ENCODE peak calls at places on chromosome 15, in seven cellular contexts. One of them, this sample, is unnamed.

GRCh38 chr15:52481915-52482314 is 46.8 kb downstream of the MYO5A start:
- DNase-seq in suprapubic skin: no peak
- DNase-seq in stomach: no peak
- DNase-seq in HCT116: peak; percentile 13
- DNase-seq in psoas muscle: no peak
- DNase-seq in body of pancreas: peak; percentile 53
- DNase-seq in right atrium auricular region: no peak
- DNase-seq in this sample: peak; percentile 69

GRCh38 chr15:42144841-42145375 is 11.5 kb downstream of the PLA2G4F start:
- DNase-seq in suprapubic skin: peak; percentile 64
- DNase-seq in stomach: no peak
- DNase-seq in HCT116: no peak
- DNase-seq in psoas muscle: no peak
- DNase-seq in body of pancreas: no peak
- DNase-seq in right atrium auricular region: no peak
- DNase-seq in this sample: no peak

GRCh38 chr15:74007820-74008371 is 13.4 kb downstream of the PML start:
- DNase-seq in suprapubic skin: no peak
- DNase-seq in stomach: no peak
- DNase-seq in HCT116: no peak
- DNase-seq in psoas muscle: no peak
- DNase-seq in body of pancreas: no peak
- DNase-seq in right atrium auricular region: no peak
- DNase-seq in this sample: no peak

GRCh38 chr15:43153269-43153668 is 19.9 kb downstream of the TMEM62 start:
- DNase-seq in suprapubic skin: no peak
- DNase-seq in stomach: no peak
- DNase-seq in HCT116: no peak
- DNase-seq in psoas muscle: no peak
- DNase-seq in body of pancreas: no peak
- DNase-seq in right atrium auricular region: no peak
- DNase-seq in this sample: no peak

GRCh38 chr15:51869074-51869425 is 39.6 kb downstream of the TMOD3 start:
- DNase-seq in suprapubic skin: no peak
- DNase-seq in stomach: no peak
- DNase-seq in HCT116: peak; percentile 85
- DNase-seq in psoas muscle: no peak
- DNase-seq in body of pancreas: no peak
- DNase-seq in right atrium auricular region: no peak
- DNase-seq in this sample: no peak

GRCh38 chr15:29364429-29365078 is 94.9 kb upstream of the NSMCE3 start:
- DNase-seq in suprapubic skin: no peak
- DNase-seq in stomach: no peak
- DNase-seq in HCT116: no peak
- DNase-seq in psoas muscle: no peak
- DNase-seq in body of pancreas: no peak
- DNase-seq in right atrium auricular region: no peak
- DNase-seq in this sample: no peak

GRCh38 chr15:31145271-31145911 is 43.9 kb upstream of the TRPM1 start:
- DNase-seq in suprapubic skin: no peak
- DNase-seq in stomach: no peak
- DNase-seq in HCT116: no peak
- DNase-seq in psoas muscle: no peak
- DNase-seq in body of pancreas: no peak
- DNase-seq in right atrium auricular region: no peak
- DNase-seq in this sample: no peak

GRCh38 chr15:87632364-87632763 is 624.2 kb downstream of the NTRK3 start:
- DNase-seq in suprapubic skin: no peak
- DNase-seq in stomach: no peak
- DNase-seq in HCT116: no peak
- DNase-seq in psoas muscle: no peak
- DNase-seq in body of pancreas: no peak
- DNase-seq in right atrium auricular region: no peak
- DNase-seq in this sample: no peak

GRCh38 chr15:90889313-90889730 is 5.0 kb downstream of the FES start:
- DNase-seq in suprapubic skin: no peak
- DNase-seq in stomach: no peak
- DNase-seq in HCT116: no peak
- DNase-seq in psoas muscle: no peak
- DNase-seq in body of pancreas: no peak
- DNase-seq in right atrium auricular region: no peak
- DNase-seq in this sample: no peak

GRCh38 chr15:58228708-58229107 is 90.5 kb downstream of the AQP9 start:
- DNase-seq in suprapubic skin: no peak
- DNase-seq in stomach: no peak
- DNase-seq in HCT116: no peak
- DNase-seq in psoas muscle: peak; percentile 67
- DNase-seq in body of pancreas: no peak
- DNase-seq in right atrium auricular region: no peak
- DNase-seq in this sample: no peak

GRCh38 chr15:59124261-59124660 is 19.3 kb downstream of the CCNB2 start:
- DNase-seq in suprapubic skin: no peak
- DNase-seq in stomach: no peak
- DNase-seq in HCT116: no peak
- DNase-seq in psoas muscle: no peak
- DNase-seq in body of pancreas: no peak
- DNase-seq in right atrium auricular region: no peak
- DNase-seq in this sample: no peak

GRCh38 chr15:47334805-47335204 is 382.5 kb upstream of the SEMA6D start:
- DNase-seq in suprapubic skin: no peak
- DNase-seq in stomach: no peak
- DNase-seq in HCT116: no peak
- DNase-seq in psoas muscle: no peak
- DNase-seq in body of pancreas: no peak
- DNase-seq in right atrium auricular region: no peak
- DNase-seq in this sample: no peak

GRCh38 chr15:82995938-82996337 is 9.9 kb downstream of the RAMAC start:
- DNase-seq in suprapubic skin: no peak
- DNase-seq in stomach: no peak
- DNase-seq in HCT116: no peak
- DNase-seq in psoas muscle: no peak
- DNase-seq in body of pancreas: no peak
- DNase-seq in right atrium auricular region: no peak
- DNase-seq in this sample: no peak

GRCh38 chr15:38893920-38894259 is 329.3 kb upstream of the RASGRP1 start:
- DNase-seq in suprapubic skin: no peak
- DNase-seq in stomach: no peak
- DNase-seq in HCT116: no peak
- DNase-seq in psoas muscle: no peak
- DNase-seq in body of pancreas: no peak
- DNase-seq in right atrium auricular region: no peak
- DNase-seq in this sample: no peak

GRCh38 chr15:79918278-79918677 is 21.5 kb upstream of the MTHFS start:
- DNase-seq in suprapubic skin: no peak
- DNase-seq in stomach: no peak
- DNase-seq in HCT116: no peak
- DNase-seq in psoas muscle: no peak
- DNase-seq in body of pancreas: no peak
- DNase-seq in right atrium auricular region: no peak
- DNase-seq in this sample: no peak

GRCh38 chr15:40782609-40783227 is 12.9 kb downstream of the C15orf62 start:
- DNase-seq in suprapubic skin: no peak
- DNase-seq in stomach: peak; percentile 90
- DNase-seq in HCT116: peak; percentile 68
- DNase-seq in psoas muscle: peak; percentile 70
- DNase-seq in body of pancreas: peak; percentile 84
- DNase-seq in right atrium auricular region: no peak
- DNase-seq in this sample: peak; percentile 53

GRCh38 chr15:72141171-72142084 is 23.2 kb downstream of the SENP8 start:
- DNase-seq in suprapubic skin: no peak
- DNase-seq in stomach: no peak
- DNase-seq in HCT116: no peak
- DNase-seq in psoas muscle: no peak
- DNase-seq in body of pancreas: no peak
- DNase-seq in right atrium auricular region: no peak
- DNase-seq in this sample: no peak

GRCh38 chr15:41992803-41993190 is 20.4 kb upstream of the EHD4 start:
- DNase-seq in suprapubic skin: no peak
- DNase-seq in stomach: no peak
- DNase-seq in HCT116: no peak
- DNase-seq in psoas muscle: peak; percentile 28
- DNase-seq in body of pancreas: no peak
- DNase-seq in right atrium auricular region: no peak
- DNase-seq in this sample: no peak

GRCh38 chr15:90959894-90960293 is 5.2 kb downstream of the RCCD1 start:
- DNase-seq in suprapubic skin: no peak
- DNase-seq in stomach: no peak
- DNase-seq in HCT116: no peak
- DNase-seq in psoas muscle: peak; percentile 72
- DNase-seq in body of pancreas: no peak
- DNase-seq in right atrium auricular region: no peak
- DNase-seq in this sample: no peak

GRCh38 chr15:42059661-42060476 is 34.5 kb downstream of the PLA2G4D start:
- DNase-seq in suprapubic skin: no peak
- DNase-seq in stomach: peak; percentile 77
- DNase-seq in HCT116: no peak
- DNase-seq in psoas muscle: no peak
- DNase-seq in body of pancreas: peak; percentile 57
- DNase-seq in right atrium auricular region: peak; percentile 72
- DNase-seq in this sample: peak; percentile 81

GRCh38 chr15:36422631-36423030 is 156.8 kb upstream of the CDIN1 start:
- DNase-seq in suprapubic skin: no peak
- DNase-seq in stomach: no peak
- DNase-seq in HCT116: no peak
- DNase-seq in psoas muscle: no peak
- DNase-seq in body of pancreas: no peak
- DNase-seq in right atrium auricular region: no peak
- DNase-seq in this sample: no peak

GRCh38 chr15:92343869-92344643 is 49.6 kb upstream of the ST8SIA2 start:
- DNase-seq in suprapubic skin: no peak
- DNase-seq in stomach: no peak
- DNase-seq in HCT116: no peak
- DNase-seq in psoas muscle: no peak
- DNase-seq in body of pancreas: no peak
- DNase-seq in right atrium auricular region: no peak
- DNase-seq in this sample: no peak

GRCh38 chr15:45393851-45394250 is 15.5 kb upstream of the GATM start:
- DNase-seq in suprapubic skin: no peak
- DNase-seq in stomach: no peak
- DNase-seq in HCT116: no peak
- DNase-seq in psoas muscle: no peak
- DNase-seq in body of pancreas: peak; percentile 61
- DNase-seq in right atrium auricular region: no peak
- DNase-seq in this sample: no peak

GRCh38 chr15:85760531-85761371 is 34.0 kb downstream of the KLHL25 start:
- DNase-seq in suprapubic skin: no peak
- DNase-seq in stomach: no peak
- DNase-seq in HCT116: no peak
- DNase-seq in psoas muscle: no peak
- DNase-seq in body of pancreas: peak; percentile 49
- DNase-seq in right atrium auricular region: no peak
- DNase-seq in this sample: no peak

GRCh38 chr15:73746883-73747282 is 6.3 kb downstream of the INSYN1 start:
- DNase-seq in suprapubic skin: no peak
- DNase-seq in stomach: no peak
- DNase-seq in HCT116: no peak
- DNase-seq in psoas muscle: no peak
- DNase-seq in body of pancreas: no peak
- DNase-seq in right atrium auricular region: no peak
- DNase-seq in this sample: no peak

GRCh38 chr15:68374346-68374745 is 57.6 kb downstream of the ITGA11 start:
- DNase-seq in suprapubic skin: peak; percentile 64
- DNase-seq in stomach: peak; percentile 10
- DNase-seq in HCT116: no peak
- DNase-seq in psoas muscle: no peak
- DNase-seq in body of pancreas: no peak
- DNase-seq in right atrium auricular region: peak; percentile 53
- DNase-seq in this sample: no peak

GRCh38 chr15:100193277-100193860 is 148.4 kb downstream of the ADAMTS17 start:
- DNase-seq in suprapubic skin: no peak
- DNase-seq in stomach: no peak
- DNase-seq in HCT116: no peak
- DNase-seq in psoas muscle: peak; percentile 40
- DNase-seq in body of pancreas: no peak
- DNase-seq in right atrium auricular region: no peak
- DNase-seq in this sample: peak; percentile 31

GRCh38 chr15:78052545-78052944 is 25.0 kb downstream of the TBC1D2B start:
- DNase-seq in suprapubic skin: no peak
- DNase-seq in stomach: no peak
- DNase-seq in HCT116: no peak
- DNase-seq in psoas muscle: no peak
- DNase-seq in body of pancreas: no peak
- DNase-seq in right atrium auricular region: no peak
- DNase-seq in this sample: no peak
- H3K27ac ChIP-seq in suprapubic skin: no peak overlapping the region
- H3K27ac ChIP-seq in stomach: no peak overlapping the region
- H3K27ac ChIP-seq in HCT116: no peak overlapping the region
- H3K27ac ChIP-seq in psoas muscle: no peak overlapping the region
- H3K27ac ChIP-seq in body of pancreas: no peak overlapping the region
- H3K27ac ChIP-seq in right atrium auricular region: no peak overlapping the region
- H3K27ac ChIP-seq in this sample: peak overlapping the region; percentile 30

GRCh38 chr15:23074684-23075083 is 35.3 kb upstream of the TUBGCP5 start:
- DNase-seq in suprapubic skin: no peak
- DNase-seq in stomach: no peak
- DNase-seq in HCT116: no peak
- DNase-seq in psoas muscle: no peak
- DNase-seq in body of pancreas: no peak
- DNase-seq in right atrium auricular region: no peak
- DNase-seq in this sample: no peak
- H3K4me3 ChIP-seq in suprapubic skin: no peak overlapping the region
- H3K4me3 ChIP-seq in stomach: no peak overlapping the region
- H3K4me3 ChIP-seq in HCT116: no peak overlapping the region
- H3K4me3 ChIP-seq in psoas muscle: no peak overlapping the region
- H3K4me3 ChIP-seq in body of pancreas: no peak overlapping the region
- H3K4me3 ChIP-seq in right atrium auricular region: no peak overlapping the region
- H3K4me3 ChIP-seq in this sample: no peak overlapping the region

GRCh38 chr15:63997715-63998442 is 48.4 kb downstream of the DAPK2 start:
- DNase-seq in suprapubic skin: no peak
- DNase-seq in stomach: no peak
- DNase-seq in HCT116: no peak
- DNase-seq in psoas muscle: no peak
- DNase-seq in body of pancreas: no peak
- DNase-seq in right atrium auricular region: no peak
- DNase-seq in this sample: no peak
- H3K27ac ChIP-seq in suprapubic skin: no peak overlapping the region
- H3K27ac ChIP-seq in stomach: no peak overlapping the region
- H3K27ac ChIP-seq in HCT116: no peak overlapping the region
- H3K27ac ChIP-seq in psoas muscle: peak overlapping the region; percentile 42
- H3K27ac ChIP-seq in body of pancreas: no peak overlapping the region
- H3K27ac ChIP-seq in right atrium auricular region: peak overlapping the region; percentile 87
- H3K27ac ChIP-seq in this sample: no peak overlapping the region

DNA sequence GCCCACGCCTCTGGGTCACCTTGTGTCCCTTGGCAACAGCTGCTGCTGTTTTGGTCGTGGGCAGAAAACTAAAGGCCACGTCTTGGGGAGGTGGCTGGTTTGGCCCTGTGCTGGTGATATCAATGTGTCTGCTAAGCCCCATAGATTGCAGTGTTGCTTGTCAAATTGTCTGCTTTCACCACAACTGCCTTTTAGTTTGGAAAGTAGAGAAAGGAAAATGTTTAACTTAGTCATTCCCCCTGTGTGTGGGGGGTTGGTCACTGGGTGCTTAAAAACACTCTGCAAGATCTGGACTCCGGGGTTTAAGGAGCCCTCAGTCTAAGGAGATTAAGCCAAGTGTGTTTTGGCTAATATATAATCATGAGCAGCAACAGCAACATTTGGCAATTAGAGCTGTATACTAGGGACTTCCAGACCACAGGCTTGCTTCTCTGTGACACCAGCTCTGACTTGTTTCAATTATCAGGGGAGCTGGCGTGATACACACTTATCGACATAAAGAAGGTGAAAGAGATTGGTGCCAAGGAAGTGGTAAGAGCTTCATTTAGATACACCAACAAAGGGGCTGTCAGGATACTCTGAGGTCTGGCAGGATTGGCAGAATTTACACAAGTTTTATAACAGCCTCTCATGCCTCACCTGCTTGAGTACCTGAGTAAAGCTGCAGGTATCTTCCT is 3.5 kb downstream of the SMAD3 start:
- DNase-seq in suprapubic skin: no peak
- DNase-seq in stomach: no peak
- DNase-seq in HCT116: no peak
- DNase-seq in psoas muscle: no peak
- DNase-seq in body of pancreas: no peak
- DNase-seq in right atrium auricular region: no peak
- DNase-seq in this sample: no peak
- H3K4me3 ChIP-seq in suprapubic skin: peak overlapping the region; percentile 88
- H3K4me3 ChIP-seq in stomach: peak overlapping the region; percentile 64
- H3K4me3 ChIP-seq in HCT116: no peak overlapping the region
- H3K4me3 ChIP-seq in psoas muscle: peak overlapping the region; percentile 91
- H3K4me3 ChIP-seq in body of pancreas: no peak overlapping the region
- H3K4me3 ChIP-seq in right atrium auricular region: peak overlapping the region; percentile 87
- H3K4me3 ChIP-seq in this sample: no peak overlapping the region

This sample was measured in CD8-positive, alpha-beta T cell.